ENCODE peak calls at places on chromosomes 3 and 15, in four cellular contexts. A, E, P and L are unnamed samples.

GRCh38 chr3:104628185-104628789 is 738.4 kb upstream of the ALCAM start:
- DNase-seq in A (peak; percentile 33), P (peak; percentile 18), E (peak; percentile 32), L (no peak)

GRCh38 chr3:129558772-129559564 is 16.0 kb downstream of the H1-8 start:
- DNase-seq in A (no peak), P (peak; percentile 27), E (peak; percentile 74), L (no peak)

GRCh38 chr3:123843668-123844067 is 40.5 kb downstream of the MYLK start:
- DNase-seq in P (no peak), E (no peak), A (no peak), L (no peak)

GRCh38 chr15:63922551-63923315 is 89.0 kb upstream of the HERC1 start:
- DNase-seq in E (no peak), P (no peak), A (no peak), L (no peak)

GRCh38 chr3:58234516-58234931 is 3.1 kb upstream of the ABHD6 start:
- DNase-seq in E (peak; percentile 52), A (no peak), P (no peak), L (no peak)

GRCh38 chr3:187518207-187518606 is 150.0 kb downstream of the RTP4 start:
- DNase-seq in P (no peak), A (no peak), E (no peak), L (no peak)

GRCh38 chr3:23735575-23736326 is 70.0 kb upstream of the UBE2E1 start:
- DNase-seq in P (no peak), A (no peak), E (no peak), L (no peak)

GRCh38 chr15:59553879-59554735 is 57.5 kb upstream of the GCNT3 start:
- DNase-seq in P (no peak), E (peak; percentile 100), A (no peak), L (no peak)

DNA sequence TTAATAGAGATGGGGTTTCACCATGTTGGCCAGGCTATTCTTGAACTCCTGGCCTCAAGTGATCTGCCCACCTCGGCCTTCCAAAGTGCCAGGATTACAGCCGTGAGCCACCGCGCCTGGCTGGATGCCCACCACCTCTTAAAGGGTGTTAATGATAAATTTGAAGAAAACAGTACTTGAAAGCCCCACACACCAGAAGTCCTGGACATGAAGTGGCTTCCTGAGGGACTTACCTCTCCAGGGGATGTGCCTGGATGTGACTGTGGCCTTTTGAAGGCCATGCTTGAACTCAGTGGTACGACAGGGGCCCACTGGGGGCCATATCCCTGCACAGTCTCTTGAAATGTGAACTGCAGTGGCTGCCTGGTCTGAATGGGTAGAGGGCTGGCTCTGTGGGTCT is 18.2 kb downstream of the IRAK2 start:
- DNase-seq in A (no peak), E (no peak), P (no peak), L (no peak)
- H3K4me1 ChIP-seq in A (no peaks in the 10 kb centered on the region), E (no peaks in the 10 kb centered on the region), P (peaks cover 7% of the 10 kb centered on the region), L (peaks cover 13% of the 10 kb centered on the region)

GRCh38 chr15:67144609-67145306 is 79.4 kb downstream of the SMAD3 start:
- DNase-seq in E (no peak), P (no peak), A (no peak), L (no peak)
- TF ChIP-seq POLR2AphosphoS5 in E (no peak), P (no peak), A (no peak), L (no peak)

GRCh38 chr3:156377266-156377665 is 177.7 kb downstream of the SSR3 start:
- DNase-seq in A (no peak), P (no peak), E (no peak), L (no peak)

GRCh38 chr3:156381253-156381652 is 173.7 kb downstream of the SSR3 start:
- DNase-seq in P (no peak), A (no peak), E (no peak), L (no peak)

GRCh38 chr3:156376199-156376598 is 178.7 kb downstream of the SSR3 start:
- DNase-seq in E (no peak), P (no peak), A (no peak), L (no peak)

GRCh38 chr3:156379327-156379726 is 175.6 kb downstream of the SSR3 start:
- DNase-seq in E (no peak), P (no peak), A (no peak), L (no peak)

DNA sequence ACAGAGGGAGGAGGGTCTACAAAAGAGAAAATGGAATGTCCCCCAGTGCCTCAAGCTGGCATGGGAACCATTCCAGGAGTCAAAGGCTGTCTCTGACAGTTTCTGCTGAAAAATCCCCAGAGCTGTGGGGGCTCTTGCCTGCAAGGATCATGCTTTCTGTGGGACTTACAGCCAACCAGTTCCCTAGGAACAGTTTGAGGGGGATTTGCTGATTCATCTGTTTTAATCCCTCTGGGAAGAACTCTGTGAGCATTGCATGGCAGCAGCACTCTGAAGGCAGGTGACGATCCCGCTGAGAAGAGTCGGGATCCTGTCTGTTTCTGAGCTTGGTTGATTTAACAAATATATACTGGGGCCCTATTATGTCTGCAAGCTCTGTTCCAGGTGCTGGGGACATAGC is 176.0 kb downstream of the SSR3 start:
- DNase-seq in P (no peak), E (no peak), A (no peak), L (no peak)
- TF ChIP-seq TCF7L2 in P (no peak), E (no peak), A (no peak), L (no peak)

GRCh38 chr3:71008350-71008923 is 575.1 kb downstream of the FOXP1 start:
- DNase-seq in P (no peak), E (no peak), A (no peak), L (no peak)
- H3K4me1 ChIP-seq in P (no peaks in the 10 kb centered on the region), E (peaks cover 49% of the 10 kb centered on the region), A (no peaks in the 10 kb centered on the region), L (no peaks in the 10 kb centered on the region)